ENCODE peak calls at places on chromosomes 7 and 10, in four cellular contexts. A is stimulated activated CD4-positive, alpha-beta T cell treated with anti-CD3 and anti-CD28 coated beads, TNF-alpha, amount 100 ng/mL, for 1 hour; T is left colon; W is activated T-cell treated with anti-CD3 and anti-CD28 coated beads, Interleukin-2, amount 50 U/mL, for 1 hour. B is an unnamed sample.

GRCh38 chr7:142414135-142414534 is 156.3 kb upstream of the PRSS58 start:
- DNase-seq in A (no peak), W (no peak), T (no peak), B (no peak)

GRCh38 chr7:100128602-100128963 is 1.8 kb downstream of the MBLAC1 start:
- DNase-seq in T (no peak), W (no peak), A (no peak), B (no peak)

GRCh38 chr7:70712942-70713341 is 419.0 kb upstream of the GALNT17 start:
- DNase-seq in T (peak), W (no peak), A (no peak), B (no peak)

GRCh38 chr7:4776160-4776623 is 769 bp downstream of the AP5Z1 start:
- DNase-seq in W (no peak), T (no peak), A (no peak), B (no peak)

GRCh38 chr7:41879113-41879385 is 176.2 kb upstream of the INHBA start:
- DNase-seq in T (no peak), A (no peak), W (no peak), B (no peak)

GRCh38 chr10:42952931-42953683 is 123.8 kb upstream of the RET start:
- DNase-seq in T (no peak), W (no peak), A (no peak), B (peak)

GRCh38 chr7:68041559-68041958 is 1044.9 kb downstream of the TYW1 start:
- DNase-seq in A (no peak), W (no peak), T (no peak), B (no peak)

GRCh38 chr10:121658111-121658510 is 59.9 kb upstream of the FGFR2 start:
- DNase-seq in T (no peak), A (no peak), W (no peak), B (no peak)

GRCh38 chr10:98382691-98383101 is 32.3 kb downstream of the PYROXD2 start:
- DNase-seq in W (no peak), A (no peak), T (no peak), B (no peak)

GRCh38 chr7:11341285-11341944 is 367.7 kb downstream of the PHF14 start:
- DNase-seq in W (no peak), T (no peak), A (no peak), B (no peak)

GRCh38 chr10:55629792-55630490 is 731.1 kb downstream of the ZWINT start:
- DNase-seq in T (peak), W (no peak), A (no peak), B (peak)